ENCODE peak calls at places on chromosomes 5 and 9, in four cellular contexts. L, O, J and C are unnamed samples.

GRCh38 chr5:163089926-163090325 is 347.5 kb upstream of the CCNG1 start:
- DNase-seq in L (no peak), O (no peak), J (no peak), C (no peak)

GRCh38 chr5:801472-801871 is 16.9 kb upstream of the ZDHHC11B start:
- DNase-seq in L (no peak), O (no peak), J (no peak), C (no peak)

GRCh38 chr5:54523534-54523933 is 6.0 kb downstream of the SNX18 start:
- DNase-seq in L (no peak), O (no peak), J (no peak), C (no peak)

GRCh38 chr5:131984945-131985665 is 26.4 kb downstream of the ACSL6 start:
- DNase-seq in L (no peak), O (no peak), J (no peak), C (no peak)

GRCh38 chr5:160076997-160077396 is 42.3 kb downstream of the PWWP2A start:
- DNase-seq in L (no peak), O (no peak), J (no peak), C (no peak)

GRCh38 chr9:34446468-34446891 is 11.9 kb downstream of the FAM219A start:
- DNase-seq in L (no peak), O (no peak), J (no peak), C (no peak)

GRCh38 chr9:35035851-35036701 is 36.3 kb downstream of the VCP start:
- DNase-seq in L (peak; percentile 74), O (no peak), J (no peak), C (no peak)

GRCh38 chr9:16871358-16872151 is 1.1 kb upstream of the BNC2 start:
- DNase-seq in L (peak; percentile 86), O (peak; percentile 64), J (no peak), C (peak; percentile 58)

GRCh38 chr5:12019306-12019705 is 115.1 kb upstream of the CTNND2 start:
- DNase-seq in L (no peak), O (no peak), J (no peak), C (no peak)

GRCh38 chr5:12022444-12022843 is 118.2 kb upstream of the CTNND2 start:
- DNase-seq in L (no peak), O (no peak), J (no peak), C (no peak)

GRCh38 chr5:12023614-12024241 is 119.5 kb upstream of the CTNND2 start:
- DNase-seq in L (no peak), O (peak; percentile 60), J (peak; percentile 14), C (no peak)
- TF ChIP-seq CTCF in L (no peak), O (peak; percentile 44), J (peak; percentile 47), C (no peak)

GRCh38 chr5:126544087-126544740 is 50.8 kb downstream of the ALDH7A1 start:
- DNase-seq in L (no peak), O (peak; percentile 60), J (no peak), C (no peak)
- TF ChIP-seq CTCF in L (no peak), O (peak; percentile 63), J (no peak), C (no peak)

DNA sequence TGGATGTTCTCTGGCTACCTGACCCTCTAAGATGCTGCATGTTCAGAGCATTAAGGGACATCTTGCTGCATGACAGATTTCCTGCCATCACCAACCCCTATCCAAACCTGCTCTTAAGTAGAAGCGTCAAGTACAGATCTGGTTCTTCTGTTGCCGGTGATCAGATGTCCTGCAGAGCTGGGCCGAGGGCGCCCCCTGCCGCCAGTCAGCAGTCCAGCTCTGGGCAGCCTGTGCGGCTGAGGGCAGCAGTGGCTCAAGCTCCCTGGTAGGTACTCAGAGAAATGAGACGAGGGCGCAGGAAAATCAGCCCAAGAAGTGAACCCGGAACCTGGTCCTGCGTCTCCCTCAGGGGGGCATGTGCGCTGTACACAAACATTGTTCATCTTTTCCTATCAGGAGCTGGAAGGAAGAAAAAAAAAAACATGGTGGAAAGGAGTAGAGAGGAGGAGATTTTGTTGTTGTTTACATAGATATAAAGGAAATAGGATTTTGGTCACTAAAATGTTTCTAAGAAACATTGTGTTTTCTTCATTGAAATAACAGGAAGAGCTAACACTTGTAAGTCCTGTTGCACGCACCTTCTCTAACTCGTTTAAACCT is 95.8 kb downstream of the CFAP90 start:
- DNase-seq in L (no peak), O (peak; percentile 63), J (peak; percentile 63), C (no peak)
- TF ChIP-seq CTCF in L (peak; percentile 49), O (peak; percentile 78), J (peak; percentile 51), C (no peak)

DNA sequence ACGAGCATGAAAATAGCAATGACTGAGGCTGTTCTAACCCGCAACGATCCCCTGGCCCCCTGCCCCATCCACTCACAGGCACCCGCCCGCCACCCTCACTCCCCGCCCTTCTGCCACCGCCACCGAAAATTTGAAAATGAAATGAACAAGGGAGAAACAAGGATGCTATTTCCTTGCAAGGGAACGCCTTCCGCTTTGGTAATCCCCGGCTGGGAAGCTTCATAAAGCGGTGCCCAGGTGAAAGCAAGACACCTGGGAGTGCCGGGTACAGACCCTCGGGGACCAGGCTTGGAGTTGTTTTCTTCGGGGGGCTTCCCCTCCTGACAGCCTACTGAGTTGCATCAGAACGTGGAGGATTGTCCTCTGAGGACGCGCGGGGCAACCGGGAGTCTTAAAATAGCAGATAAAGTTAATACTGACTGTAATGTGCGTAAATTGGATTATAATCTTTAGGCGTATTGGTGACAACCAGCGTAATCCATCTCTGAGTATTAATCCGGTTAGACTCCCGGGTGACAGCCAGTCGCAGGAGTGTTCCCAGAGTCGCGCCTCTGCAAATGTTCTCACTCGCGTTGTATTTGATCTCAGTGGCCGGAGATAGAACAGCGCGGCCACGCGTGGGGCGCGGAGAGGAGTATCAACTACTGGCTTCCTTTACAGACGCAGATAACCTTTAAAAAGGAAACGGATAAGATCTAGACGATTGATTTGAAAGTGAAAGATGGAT is 885 bp upstream of the MLLT3 start:
- DNase-seq in L (peak; percentile 70), O (peak; percentile 19), J (peak; percentile 20), C (peak; percentile 87)
- TF ChIP-seq CTCF in L (peak; percentile 11), O (no peak), J (no peak), C (no peak)

GRCh38 chr5:19790811-19791466 is 197.1 kb downstream of the CDH18 start:
- DNase-seq in L (no peak), O (peak; percentile 29), J (no peak), C (no peak)

DNA sequence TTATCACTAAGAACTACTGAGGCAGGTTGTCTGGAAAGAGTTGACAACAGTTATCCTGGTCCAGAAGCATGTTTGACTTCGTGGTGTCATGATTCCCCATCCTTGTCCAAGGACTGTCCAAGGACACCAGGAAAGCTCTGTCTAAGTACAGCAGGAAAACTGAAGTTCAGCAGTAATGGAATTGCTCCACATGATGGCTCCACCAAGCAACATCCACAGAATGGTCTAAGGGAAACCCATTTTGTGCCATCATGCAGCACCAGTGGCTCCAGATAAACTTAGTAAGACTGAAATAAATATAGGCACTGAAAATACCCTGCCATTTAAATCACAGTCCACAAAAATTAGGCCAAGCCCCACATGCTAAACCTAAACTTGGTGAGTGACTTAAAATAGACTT is 192.8 kb downstream of the CDH18 start:
- DNase-seq in L (no peak), O (peak; percentile 32), J (no peak), C (no peak)
- TF ChIP-seq CTCF in L (no peak), O (peak; percentile 39), J (no peak), C (no peak)

GRCh38 chr5:134037160-134037559 is 32.4 kb upstream of the VDAC1 start:
- DNase-seq in L (no peak), O (no peak), J (no peak), C (no peak)
- TF ChIP-seq CTCF in L (no peak), O (no peak), J (no peak), C (no peak)

DNA sequence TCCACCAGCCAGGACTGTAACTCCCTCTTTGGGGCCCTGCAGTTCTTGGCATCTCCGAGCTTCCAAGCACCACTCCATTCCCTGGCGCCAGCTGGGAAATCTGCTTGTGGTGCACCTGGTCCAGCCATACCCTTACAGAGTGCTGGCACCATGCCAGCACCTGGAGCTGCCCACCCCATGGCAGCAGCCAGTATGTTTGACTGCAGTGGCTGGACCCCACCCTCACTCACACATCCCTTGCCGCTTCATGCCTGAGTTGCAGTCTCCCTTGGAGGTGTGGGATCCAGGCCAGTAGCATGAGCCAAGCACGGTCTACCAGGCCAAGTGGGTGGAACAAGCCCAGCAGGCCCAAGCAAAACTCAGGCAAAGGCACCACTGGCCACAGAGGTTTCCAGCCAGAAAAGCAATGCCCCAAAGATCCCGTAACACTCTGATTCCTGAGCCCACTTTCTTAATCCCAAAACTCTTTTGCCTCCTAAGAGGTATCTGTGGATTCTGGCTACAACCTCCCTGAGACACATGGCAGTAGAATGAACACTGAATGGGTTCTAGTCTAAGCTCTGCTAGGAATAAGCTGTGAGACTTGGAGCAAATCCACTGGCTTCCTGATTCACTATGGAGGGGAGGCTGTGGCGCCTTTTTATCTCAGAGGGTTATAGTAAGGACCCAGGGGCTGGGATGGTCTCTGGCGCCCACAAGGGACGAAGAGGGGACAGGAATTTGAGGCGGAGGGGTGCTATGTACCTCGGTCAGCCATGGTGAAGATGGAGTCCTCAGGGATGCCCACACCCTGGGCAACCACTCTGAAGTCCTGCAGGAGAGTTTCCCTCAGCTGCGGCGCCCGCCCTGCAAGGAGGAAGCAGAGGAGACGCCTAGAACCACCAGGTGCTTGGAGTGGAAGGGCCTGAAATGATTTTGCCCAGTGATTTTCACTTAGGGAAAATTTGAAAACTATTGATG is 5.6 kb downstream of the AMBP start:
- DNase-seq in L (peak; percentile 75), O (peak; percentile 28), J (peak; percentile 79), C (no peak)
- TF ChIP-seq CTCF in L (no peak), O (no peak), J (no peak), C (no peak)

DNA sequence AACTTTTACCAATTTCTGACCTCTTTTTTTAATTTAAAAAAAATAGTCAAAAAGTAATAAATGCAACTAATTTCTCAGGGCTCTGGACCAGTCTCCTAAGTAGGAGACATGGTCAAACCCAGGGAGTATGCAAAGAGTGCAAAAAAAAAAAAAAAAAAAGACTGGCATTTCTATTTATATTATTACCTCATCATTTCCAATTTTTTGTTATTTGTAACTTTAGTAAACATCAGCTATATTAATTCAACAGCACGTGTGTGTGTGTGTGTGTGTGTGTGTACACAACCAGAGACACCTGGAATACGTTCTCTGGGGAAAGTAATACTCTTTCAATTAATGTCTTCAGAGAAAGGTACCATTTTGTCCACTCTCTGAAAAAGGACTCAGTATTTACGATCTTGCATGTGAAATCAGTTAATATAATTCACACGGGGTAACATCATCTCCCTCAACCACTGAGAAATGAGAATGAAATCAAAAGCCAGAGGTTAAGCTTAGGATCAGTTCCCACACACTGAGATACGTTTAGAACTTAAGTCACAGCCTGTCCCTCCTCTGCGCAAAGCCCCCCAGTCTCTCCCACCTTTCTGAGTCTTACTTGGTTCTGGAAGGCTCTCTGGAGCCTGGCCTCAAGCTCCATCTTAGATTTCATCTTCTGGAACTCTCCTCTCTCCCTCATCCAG is 21.9 kb downstream of the ZNF608 start:
- DNase-seq in L (no peak), O (no peak), J (no peak), C (no peak)
- TF ChIP-seq CTCF in L (no peak), O (no peak), J (no peak), C (no peak)